ENCODE peak calls at places on chromosomes 3 and 15, in ten cellular contexts. Q, X, B, U, Z, E, G, O, A and H are unnamed samples.

GRCh38 chr3:129616713-129617112 is 10.2 kb upstream of the PLXND1 start:
- DNase-seq in G (peak; percentile 54), B (no peak), X (no peak), O (peak; percentile 44), A (no peak), E (no peak), Q (no peak), U (no peak), Z (no peak), H (peak; percentile 44)

GRCh38 chr15:35491999-35492398 is 54.0 kb downstream of the DPH6 start:
- DNase-seq in G (no peak), O (no peak), Q (no peak), Z (no peak), X (no peak), B (no peak), A (no peak), E (no peak), U (no peak), H (no peak)

GRCh38 chr15:86183765-86184491 is 104.3 kb downstream of the AGBL1 start:
- DNase-seq in Z (no peak), U (no peak), E (no peak), X (no peak), O (no peak), Q (peak; percentile 24), B (no peak), A (no peak), G (no peak), H (no peak)

GRCh38 chr15:70356062-70356860 is 258.5 kb upstream of the TLE3 start:
- DNase-seq in Q (no peak), Z (peak; percentile 83), G (no peak), A (no peak), E (no peak), X (no peak), O (no peak), U (no peak), B (no peak), H (no peak)

GRCh38 chr15:71385026-71385425 is 269.8 kb downstream of the THSD4 start:
- DNase-seq in Q (no peak), A (peak; percentile 63), B (no peak), U (no peak), O (no peak), G (no peak), X (no peak), Z (peak; percentile 2), E (no peak), H (no peak)

GRCh38 chr15:39099524-39099923 is 481.4 kb upstream of the THBS1 start:
- DNase-seq in G (no peak), O (no peak), Q (no peak), U (no peak), X (no peak), Z (no peak), B (no peak), E (no peak), A (no peak), H (no peak)

GRCh38 chr3:52827866-52828376 is 2.6 kb downstream of the ITIH4 start:
- DNase-seq in U (no peak), G (no peak), Z (no peak), X (no peak), A (no peak), E (no peak), Q (peak; percentile 14), O (no peak), B (no peak), H (no peak)

GRCh38 chr3:136512391-136512790 is 239.8 kb downstream of the STAG1 start:
- DNase-seq in A (no peak), U (no peak), B (no peak), E (no peak), Z (no peak), O (no peak), Q (no peak), X (no peak), G (no peak), H (peak; percentile 18)

GRCh38 chr3:66011098-66011655 is 27.5 kb downstream of the MAGI1 start:
- DNase-seq in E (no peak), Z (no peak), Q (no peak), O (no peak), U (no peak), G (no peak), B (no peak), A (no peak), X (no peak), H (no peak)

GRCh38 chr3:189714991-189715961 is 84.1 kb downstream of the TP63 start:
- DNase-seq in X (peak; percentile 37), O (no peak), Z (no peak), B (no peak), E (peak; percentile 22), G (no peak), A (no peak), U (no peak), Q (no peak), H (no peak)

GRCh38 chr3:58563386-58564035 is 13.7 kb downstream of the FAM107A start:
- DNase-seq in X (no peak), O (no peak), G (no peak), A (no peak), U (no peak), Z (no peak), B (no peak), Q (no peak), E (no peak), H (no peak)

GRCh38 chr3:187186801-187187421 is 10.4 kb upstream of the RTP1 start:
- DNase-seq in O (peak; percentile 48), Q (no peak), E (no peak), A (no peak), G (peak; percentile 66), X (peak; percentile 67), B (no peak), U (no peak), Z (no peak), H (peak; percentile 85)

GRCh38 chr3:143751643-143752178 is 96.6 kb downstream of the SLC9A9 start:
- DNase-seq in A (no peak), Z (no peak), E (no peak), U (no peak), O (no peak), G (no peak), X (no peak), B (no peak), Q (no peak), H (no peak)

GRCh38 chr3:133386876-133387275 is 13.0 kb upstream of the BFSP2 start:
- DNase-seq in A (no peak), E (no peak), X (no peak), U (no peak), Q (no peak), B (no peak), Z (no peak), O (no peak), G (no peak), H (no peak)

GRCh38 chr15:60389261-60390077 is 8.3 kb downstream of the ANXA2 start:
- DNase-seq in O (no peak), U (no peak), Z (peak; percentile 22), B (no peak), E (no peak), A (no peak), X (no peak), Q (no peak), G (no peak), H (no peak)